ENCODE peak calls at places on chromosomes 7 and 10, in eight cellular contexts. B, W, V, J, U, Y, S and I are unnamed samples.

GRCh38 chr7:14321947-14322346 is 332.5 kb upstream of the ETV1 start:
- DNase-seq in B (no peak), V (peak), W (no peak), U (no peak), Y (no peak), J (no peak), S (no peak), I (no peak)

GRCh38 chr10:97796651-97797050 is 24.9 kb upstream of the SFRP5 start:
- DNase-seq in Y (no peak), W (no peak), B (peak), J (no peak), U (no peak), S (no peak), V (no peak), I (no peak)

GRCh38 chr7:41035788-41036187 is 667.1 kb downstream of the INHBA start:
- DNase-seq in J (no peak), V (no peak), Y (no peak), B (no peak), W (no peak), U (no peak), S (no peak), I (no peak)

GRCh38 chr7:86947956-86948355 is 111.5 kb downstream of the ELAPOR2 start:
- DNase-seq in W (no peak), V (no peak), Y (no peak), J (no peak), U (no peak), S (no peak), B (no peak), I (no peak)

GRCh38 chr7:12573885-12574284 is 3.4 kb downstream of the SCIN start:
- DNase-seq in W (no peak), S (no peak), Y (no peak), V (no peak), J (no peak), U (no peak), B (no peak), I (no peak)

GRCh38 chr7:27147211-27148030 is at the start of gene HOXA6:
- DNase-seq in U (no peak), V (peak), S (no peak), J (peak), Y (no peak), W (no peak), B (no peak), I (no peak)

GRCh38 chr10:78335691-78336401 is 302.2 kb downstream of the RPS24 start:
- DNase-seq in W (no peak), U (peak), J (peak), V (no peak), B (no peak), Y (peak), S (no peak), I (no peak)

GRCh38 chr7:23918856-23919255 is 208.8 kb downstream of the STK31 start:
- DNase-seq in U (no peak), W (no peak), B (no peak), J (no peak), Y (no peak), V (no peak), S (no peak), I (no peak)

GRCh38 chr10:83585686-83586085 is 553.6 kb upstream of the GHITM start:
- DNase-seq in J (no peak), Y (no peak), V (no peak), B (no peak), S (no peak), U (no peak), W (no peak), I (no peak)

GRCh38 chr10:91163709-91164474 is 56.6 kb upstream of the PCGF5 start:
- DNase-seq in B (peak), W (no peak), Y (no peak), J (peak), V (peak), S (no peak), U (peak), I (peak)

GRCh38 chr10:77586719-77587423 is 50.7 kb downstream of the KCNMA1 start:
- DNase-seq in S (no peak), V (no peak), Y (no peak), U (no peak), B (no peak), J (no peak), W (no peak), I (no peak)

GRCh38 chr10:84946984-84947383 is 618.6 kb downstream of the CCSER2 start:
- DNase-seq in W (no peak), Y (no peak), V (no peak), U (no peak), S (no peak), J (no peak), B (no peak), I (no peak)

GRCh38 chr7:133139350-133139749 is 57.5 kb upstream of the CHCHD3 start:
- DNase-seq in B (no peak), S (no peak), Y (no peak), V (no peak), W (no peak), J (peak), U (no peak), I (no peak)

GRCh38 chr10:61616611-61617010 is 46.1 kb upstream of the CABCOCO1 start:
- DNase-seq in S (no peak), B (no peak), U (no peak), J (no peak), W (no peak), V (no peak), Y (no peak), I (no peak)

GRCh38 chr7:92953657-92954056 is 117.3 kb upstream of the CDK6 start:
- DNase-seq in Y (no peak), S (no peak), B (no peak), W (no peak), J (no peak), U (no peak), V (no peak), I (no peak)

GRCh38 chr7:151082151-151083070 is 882 bp downstream of the TMUB1 start:
- DNase-seq in J (no peak), S (no peak), B (no peak), Y (no peak), W (no peak), U (peak), V (no peak), I (no peak)

GRCh38 chr7:151836191-151836926 is 40.6 kb downstream of the PRKAG2 start:
- DNase-seq in Y (no peak), V (no peak), U (no peak), S (no peak), J (no peak), W (no peak), B (no peak), I (no peak)

GRCh38 chr10:69123306-69123746 is 652 bp upstream of the VPS26A start:
- DNase-seq in S (no peak), V (peak), U (no peak), W (no peak), J (no peak), B (no peak), Y (peak), I (no peak)

GRCh38 chr10:5897504-5897903 is 7.5 kb downstream of the FBH1 start:
- DNase-seq in Y (no peak), S (no peak), U (no peak), W (no peak), J (no peak), V (peak), B (no peak), I (no peak)

GRCh38 chr10:106450966-106451365 is 713.5 kb downstream of the SORCS1 start:
- DNase-seq in S (no peak), J (no peak), U (no peak), V (no peak), W (no peak), B (no peak), Y (no peak), I (no peak)

GRCh38 chr10:69952801-69953200 is 99.8 kb upstream of the MACROH2A2 start:
- DNase-seq in W (no peak), V (no peak), S (no peak), B (no peak), J (no peak), U (no peak), Y (no peak), I (no peak)

GRCh38 chr10:36581237-36581636 is 544.2 kb upstream of the ANKRD30A start:
- DNase-seq in W (no peak), V (no peak), U (no peak), J (no peak), Y (no peak), B (no peak), S (no peak), I (no peak)
- TF ChIP-seq CTCF in W (no peak), V (no peak), U (no peak), J (no peak), Y (no peak), B (no peak), S (no peak), I (no peak)

DNA sequence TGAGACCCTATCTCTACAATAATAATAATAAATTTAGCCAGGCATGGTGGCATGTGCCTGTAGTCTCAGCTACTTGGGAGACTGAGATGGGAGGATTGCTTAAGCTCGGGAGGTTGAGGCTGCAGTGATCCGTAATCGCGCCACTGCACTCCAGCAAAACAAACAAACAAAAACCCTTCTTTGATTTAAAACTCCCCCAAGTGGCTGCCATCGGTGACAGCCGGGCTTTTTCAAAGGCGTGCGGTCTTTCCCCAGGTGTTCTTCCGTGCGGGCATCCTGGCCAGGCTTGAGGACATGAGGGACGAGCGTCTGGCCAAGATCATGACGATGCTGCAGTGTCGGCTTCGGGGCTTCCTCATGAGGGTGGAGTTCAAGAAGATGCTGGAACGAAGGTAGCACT is 1.9 kb upstream of the MYH16 start:
- DNase-seq in V (no peak), W (no peak), S (no peak), J (peak), Y (no peak), U (no peak), B (no peak), I (no peak)
- TF ChIP-seq CTCF in V (no peak), W (no peak), S (no peak), J (peak), Y (no peak), U (no peak), B (no peak), I (no peak)

DNA sequence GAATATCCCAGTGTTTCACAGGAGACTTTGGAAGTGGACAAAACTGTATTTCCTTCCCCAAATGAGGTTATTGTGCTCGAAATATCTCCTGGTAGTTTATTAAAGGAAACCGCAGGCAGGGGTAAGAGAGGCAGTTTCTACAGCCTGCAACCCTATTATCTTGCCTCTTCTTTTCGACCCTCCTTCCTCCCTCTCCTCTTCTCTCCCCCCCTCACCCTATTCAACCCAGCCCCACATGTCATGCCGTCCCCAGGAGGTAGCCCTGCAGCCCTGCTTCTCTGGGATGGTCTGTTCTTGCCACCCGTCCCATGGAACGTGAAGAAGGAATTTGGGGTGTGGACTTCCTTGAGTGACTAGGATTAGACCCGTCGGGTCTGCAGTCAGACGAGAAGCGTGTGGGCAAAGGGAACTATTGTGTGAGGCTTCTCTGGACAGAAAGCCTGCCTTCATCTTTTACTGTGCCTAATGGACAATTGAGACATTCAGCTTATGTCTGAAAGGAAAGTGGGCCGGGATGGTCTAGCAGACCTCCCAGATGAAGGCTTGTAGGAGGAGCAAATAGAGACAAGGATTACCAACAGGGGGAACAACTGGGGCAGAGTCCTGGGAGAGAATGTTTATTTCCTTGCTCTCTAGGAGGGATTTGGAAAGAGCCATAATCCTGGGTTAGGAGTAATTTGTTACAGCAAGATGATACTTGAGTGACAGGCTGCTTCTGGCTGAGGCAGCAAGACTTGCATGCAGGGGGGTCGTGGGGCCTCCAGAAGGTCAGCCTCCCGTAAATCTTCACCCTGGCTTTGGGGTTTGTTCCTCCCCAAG is 77.7 kb downstream of the TCF7L2 start:
- DNase-seq in J (peak), U (no peak), Y (no peak), V (no peak), W (no peak), B (no peak), S (no peak), I (no peak)
- TF ChIP-seq CTCF in J (no peak), U (no peak), Y (no peak), V (no peak), W (no peak), B (no peak), S (no peak), I (no peak)

GRCh38 chr10:121240011-121240410 is 358.2 kb downstream of the FGFR2 start:
- DNase-seq in S (no peak), U (no peak), B (no peak), V (peak), J (no peak), Y (no peak), W (no peak), I (no peak)

GRCh38 chr10:121235692-121236091 is 362.6 kb downstream of the FGFR2 start:
- DNase-seq in Y (no peak), S (no peak), W (no peak), U (no peak), J (no peak), V (no peak), B (no peak), I (no peak)

GRCh38 chr10:121240556-121240955 is 357.7 kb downstream of the FGFR2 start:
- DNase-seq in Y (no peak), W (no peak), S (no peak), U (no peak), B (no peak), J (no peak), V (no peak), I (no peak)

GRCh38 chr10:121236621-121237020 is 361.6 kb downstream of the FGFR2 start:
- DNase-seq in W (no peak), S (no peak), V (no peak), B (no peak), Y (no peak), U (no peak), J (no peak), I (no peak)

DNA sequence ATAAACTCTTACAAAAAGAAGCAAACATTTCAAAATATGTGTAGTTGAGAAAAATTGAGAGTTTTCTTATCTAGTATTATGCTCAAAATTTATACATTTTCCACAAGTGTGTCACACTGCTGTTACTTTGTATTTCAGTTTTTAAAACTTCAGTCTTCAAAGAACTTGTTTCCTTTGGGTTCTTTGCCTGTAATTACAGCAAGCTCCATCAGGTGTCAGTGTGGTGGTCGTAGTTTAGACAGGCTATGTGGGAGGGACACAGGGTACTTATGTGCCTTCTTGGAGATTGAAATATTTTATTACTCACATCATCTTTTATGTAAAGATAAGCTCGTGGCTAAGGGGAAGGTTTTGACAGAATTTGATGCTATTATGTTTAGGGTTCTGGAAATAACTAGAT is 360.5 kb downstream of the FGFR2 start:
- DNase-seq in U (no peak), B (no peak), Y (no peak), W (no peak), V (no peak), S (no peak), J (no peak), I (no peak)
- TF ChIP-seq CTCF in U (no peak), B (no peak), Y (peak), W (peak), V (no peak), S (no peak), J (no peak), I (no peak)

GRCh38 chr7:67302113-67303039 is 305.7 kb downstream of the TYW1 start:
- DNase-seq in V (peak), S (peak), U (peak), Y (peak), B (peak), J (peak), W (peak), I (peak)
- TF ChIP-seq CTCF in V (peak), S (no peak), U (peak), Y (no peak), B (no peak), J (peak), W (peak), I (no peak)

DNA sequence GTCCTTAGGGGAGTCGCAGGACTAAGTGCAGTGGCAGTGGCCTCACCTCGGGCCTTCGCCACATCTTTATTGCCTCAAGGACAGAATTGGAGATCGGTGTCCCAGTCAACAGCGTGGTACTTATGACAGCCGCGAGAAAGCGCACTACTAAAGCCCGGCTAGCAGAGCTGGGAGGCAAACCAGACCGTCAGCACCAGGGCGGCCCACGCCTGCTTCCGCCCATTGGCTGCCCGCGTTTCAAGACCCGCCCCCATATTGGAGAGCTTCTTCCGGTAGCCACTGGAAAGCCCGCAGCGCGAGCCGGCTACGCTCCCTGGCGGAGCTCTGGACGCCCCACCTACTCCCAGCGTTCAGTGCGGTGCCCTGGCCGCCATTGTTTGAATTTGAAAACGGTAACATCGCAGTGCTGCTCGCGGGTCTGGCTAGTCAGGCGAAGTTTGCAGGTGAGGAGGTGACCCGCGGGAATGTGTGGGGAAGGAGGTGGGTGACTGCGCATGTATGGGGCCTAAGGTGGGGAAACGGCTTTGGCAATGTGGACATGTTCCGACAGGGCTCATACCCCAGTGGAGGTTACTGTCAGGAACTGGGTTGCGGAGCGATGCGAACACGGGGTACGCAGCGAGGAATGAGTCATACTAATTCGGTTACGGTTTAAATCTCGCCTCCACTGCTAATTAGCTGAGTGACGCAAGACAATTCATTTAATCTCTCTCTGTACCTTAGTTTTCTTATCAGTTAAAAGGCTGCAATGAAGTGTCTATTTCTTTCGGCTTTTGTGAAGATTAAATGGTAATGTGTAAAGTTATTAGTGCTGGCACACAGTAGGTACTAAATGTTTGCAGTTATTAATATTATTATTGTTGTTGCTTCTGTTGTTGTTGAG is at the start of gene KIF20B:
- DNase-seq in W (peak), B (peak), J (peak), U (peak), Y (peak), V (peak), S (peak), I (peak)
- TF ChIP-seq CTCF in W (peak), B (peak), J (peak), U (peak), Y (peak), V (peak), S (peak), I (peak)

DNA sequence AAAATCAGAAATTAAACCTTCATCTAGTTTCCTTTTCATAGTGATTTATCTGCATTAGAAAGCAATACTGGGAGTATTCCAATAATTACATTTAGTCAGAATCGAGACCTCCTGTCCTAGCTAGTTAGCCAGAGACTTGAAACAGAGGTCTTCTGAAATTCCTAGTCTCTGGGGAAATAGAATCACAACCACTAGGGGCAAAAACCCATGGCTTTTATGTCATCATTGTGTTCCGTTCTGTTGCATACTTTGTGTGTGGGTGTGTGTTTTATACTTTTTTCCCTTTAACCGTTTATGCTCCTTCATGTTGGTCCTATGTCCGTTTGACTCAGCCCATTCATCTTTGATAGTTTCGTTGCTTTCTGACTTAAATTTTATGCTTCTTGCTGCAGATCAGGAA is 79.8 kb downstream of the RALA start:
- DNase-seq in W (no peak), V (no peak), U (no peak), Y (no peak), S (no peak), J (no peak), B (no peak), I (no peak)
- TF ChIP-seq CTCF in W (peak), V (no peak), U (no peak), Y (peak), S (no peak), J (peak), B (no peak), I (no peak)

GRCh38 chr7:122415510-122415909 is 111.0 kb upstream of the FEZF1 start:
- DNase-seq in W (no peak), U (no peak), Y (no peak), S (no peak), J (no peak), B (no peak), V (no peak), I (no peak)
- TF ChIP-seq CTCF in W (no peak), U (no peak), Y (no peak), S (no peak), J (no peak), B (no peak), V (no peak), I (no peak)

GRCh38 chr10:125144209-125144608 is 16.2 kb downstream of the CTBP2 start:
- DNase-seq in V (no peak), B (no peak), S (no peak), J (no peak), W (no peak), Y (no peak), U (no peak), I (no peak)

GRCh38 chr10:125146791-125147604 is 13.4 kb downstream of the CTBP2 start:
- DNase-seq in Y (no peak), S (no peak), V (peak), W (peak), J (no peak), B (no peak), U (no peak), I (peak)

GRCh38 chr10:125145636-125146035 is 14.7 kb downstream of the CTBP2 start:
- DNase-seq in V (no peak), S (no peak), B (no peak), U (no peak), Y (no peak), W (no peak), J (no peak), I (no peak)

GRCh38 chr10:125142946-125143345 is 17.4 kb downstream of the CTBP2 start:
- DNase-seq in J (no peak), B (no peak), U (no peak), Y (no peak), W (no peak), V (no peak), S (no peak), I (no peak)

GRCh38 chr10:125144693-125145623 is 15.4 kb downstream of the CTBP2 start:
- DNase-seq in W (no peak), Y (no peak), B (no peak), J (peak), U (no peak), V (no peak), S (no peak), I (peak)
- TF ChIP-seq CTCF in W (no peak), Y (no peak), B (no peak), J (peak), U (no peak), V (no peak), S (peak), I (peak)

DNA sequence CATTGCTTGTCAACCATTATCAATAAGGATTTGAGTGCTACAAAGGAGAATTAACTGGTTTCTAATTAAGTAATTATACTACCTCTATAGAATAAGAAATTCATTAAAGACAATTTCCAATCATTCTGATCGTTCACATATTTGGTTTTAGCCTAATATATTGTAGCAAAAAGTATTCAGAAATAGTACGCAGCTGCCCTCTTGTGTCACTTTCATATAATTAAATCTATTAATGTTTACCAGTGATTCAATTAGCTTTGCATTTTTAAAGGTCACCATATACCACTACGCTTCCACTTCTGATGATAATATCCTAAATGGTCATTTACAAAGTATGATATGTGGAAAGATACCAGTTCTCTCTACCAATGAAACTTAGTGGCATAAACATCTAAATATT is 128.3 kb downstream of the NEBL start:
- DNase-seq in U (no peak), B (no peak), Y (no peak), J (no peak), W (no peak), V (no peak), S (no peak), I (no peak)
- TF ChIP-seq CTCF in U (no peak), B (no peak), Y (peak), J (peak), W (peak), V (no peak), S (peak), I (no peak)